ENCODE peak calls at places on chromosomes 12 and 14, in four cellular contexts. One of them, this sample, is unnamed.

GRCh38 chr14:63727231-63727735 is 582 bp downstream of the SGPP1 start:
- DNase-seq in H1: no peak
- DNase-seq in GM12878: no peak
- DNase-seq in HepG2: no peak
- DNase-seq in this sample: peak; percentile 32

GRCh38 chr14:48398675-48399282 is 723.4 kb upstream of the MDGA2 start:
- DNase-seq in H1: no peak
- DNase-seq in GM12878: no peak
- DNase-seq in HepG2: peak; percentile 16
- DNase-seq in this sample: peak; percentile 12

GRCh38 chr14:31122098-31122611 is 85.4 kb downstream of the HECTD1 start:
- DNase-seq in H1: no peak
- DNase-seq in GM12878: no peak
- DNase-seq in HepG2: no peak
- DNase-seq in this sample: no peak

GRCh38 chr12:117850048-117850447 is 118.7 kb downstream of the KSR2 start:
- DNase-seq in H1: peak; percentile 29
- DNase-seq in GM12878: no peak
- DNase-seq in HepG2: peak; percentile 63
- DNase-seq in this sample: peak; percentile 64

GRCh38 chr14:81416233-81416927 is 16.3 kb upstream of the STON2 start:
- DNase-seq in H1: no peak
- DNase-seq in GM12878: no peak
- DNase-seq in HepG2: no peak
- DNase-seq in this sample: peak; percentile 62

GRCh38 chr12:131642101-131642540 is 68.8 kb upstream of the SFSWAP start:
- DNase-seq in H1: no peak
- DNase-seq in GM12878: peak; percentile 15
- DNase-seq in HepG2: peak; percentile 9
- DNase-seq in this sample: peak; percentile 91

GRCh38 chr14:59148334-59148900 is 40.0 kb upstream of the DAAM1 start:
- DNase-seq in H1: no peak
- DNase-seq in GM12878: no peak
- DNase-seq in HepG2: no peak
- DNase-seq in this sample: no peak

GRCh38 chr14:32512348-32512747 is 183.2 kb downstream of the AKAP6 start:
- DNase-seq in H1: no peak
- DNase-seq in GM12878: no peak
- DNase-seq in HepG2: no peak
- DNase-seq in this sample: no peak

GRCh38 chr14:70792939-70793338 is 16.4 kb downstream of the MAP3K9 start:
- DNase-seq in H1: no peak
- DNase-seq in GM12878: no peak
- DNase-seq in HepG2: no peak
- DNase-seq in this sample: no peak

GRCh38 chr12:93616584-93617101 is 44.2 kb downstream of the SOCS2 start:
- DNase-seq in H1: peak; percentile 80
- DNase-seq in GM12878: no peak
- DNase-seq in HepG2: no peak
- DNase-seq in this sample: no peak

GRCh38 chr14:64772394-64772950 is 68.2 kb downstream of the PLEKHG3 start:
- DNase-seq in H1: no peak
- DNase-seq in GM12878: no peak
- DNase-seq in HepG2: peak; percentile 19
- DNase-seq in this sample: no peak

GRCh38 chr12:46362895-46363581 is 9.5 kb downstream of the SLC38A2 start:
- DNase-seq in H1: no peak
- DNase-seq in GM12878: no peak
- DNase-seq in HepG2: no peak
- DNase-seq in this sample: no peak

GRCh38 chr12:124173692-124174091 is 121.2 kb upstream of the RFLNA start:
- DNase-seq in H1: no peak
- DNase-seq in GM12878: no peak
- DNase-seq in HepG2: no peak
- DNase-seq in this sample: no peak

GRCh38 chr12:47577213-47577612 is 128.6 kb downstream of the RPAP3 start:
- DNase-seq in H1: no peak
- DNase-seq in GM12878: no peak
- DNase-seq in HepG2: no peak
- DNase-seq in this sample: no peak

GRCh38 chr12:68951652-68952051 is 18.7 kb upstream of the CPM start:
- DNase-seq in H1: no peak
- DNase-seq in GM12878: no peak
- DNase-seq in HepG2: no peak
- DNase-seq in this sample: no peak

GRCh38 chr12:128942960-128943477 is 89.7 kb downstream of the GLT1D1 start:
- DNase-seq in H1: no peak
- DNase-seq in GM12878: no peak
- DNase-seq in HepG2: no peak
- DNase-seq in this sample: no peak

GRCh38 chr14:48970995-48971394 is 615.2 kb downstream of the RPS29 start:
- DNase-seq in H1: no peak
- DNase-seq in GM12878: no peak
- DNase-seq in HepG2: no peak
- DNase-seq in this sample: no peak

GRCh38 chr12:82904219-82904795 is 217.6 kb downstream of the TMTC2 start:
- DNase-seq in H1: no peak
- DNase-seq in GM12878: no peak
- DNase-seq in HepG2: no peak
- DNase-seq in this sample: no peak

GRCh38 chr14:86999076-86999475 is 993.9 kb downstream of the GALC start:
- DNase-seq in H1: no peak
- DNase-seq in GM12878: no peak
- DNase-seq in HepG2: no peak
- DNase-seq in this sample: no peak

GRCh38 chr12:80157640-80158039 is 58.3 kb downstream of the OTOGL start:
- DNase-seq in H1: no peak
- DNase-seq in GM12878: no peak
- DNase-seq in HepG2: no peak
- DNase-seq in this sample: no peak

GRCh38 chr14:65881642-65882041 is 469.1 kb downstream of the FUT8 start:
- DNase-seq in H1: no peak
- DNase-seq in GM12878: no peak
- DNase-seq in HepG2: no peak
- DNase-seq in this sample: no peak

GRCh38 chr14:73267474-73267873 is 30.2 kb downstream of the PAPLN start:
- DNase-seq in H1: no peak
- DNase-seq in GM12878: no peak
- DNase-seq in HepG2: no peak
- DNase-seq in this sample: peak; percentile 3

GRCh38 chr12:19925881-19926665 is 442.3 kb upstream of the PDE3A start:
- DNase-seq in H1: no peak
- DNase-seq in GM12878: no peak
- DNase-seq in HepG2: no peak
- DNase-seq in this sample: no peak

GRCh38 chr14:89360277-89360676 is 56.8 kb downstream of the FOXN3 start:
- DNase-seq in H1: no peak
- DNase-seq in GM12878: no peak
- DNase-seq in HepG2: no peak
- DNase-seq in this sample: no peak

GRCh38 chr14:92692822-92693226 is 55.6 kb downstream of the LGMN start:
- DNase-seq in H1: no peak
- DNase-seq in GM12878: no peak
- DNase-seq in HepG2: no peak
- DNase-seq in this sample: no peak

GRCh38 chr12:25051171-25051570 is 102.3 kb upstream of the BCAT1 start:
- DNase-seq in H1: no peak
- DNase-seq in GM12878: no peak
- DNase-seq in HepG2: no peak
- DNase-seq in this sample: no peak

GRCh38 chr12:90216815-90217214 is 508.2 kb upstream of the ATP2B1 start:
- DNase-seq in H1: no peak
- DNase-seq in GM12878: no peak
- DNase-seq in HepG2: no peak
- DNase-seq in this sample: no peak

GRCh38 chr14:32397871-32398640 is 69.0 kb downstream of the AKAP6 start:
- DNase-seq in H1: no peak
- DNase-seq in GM12878: no peak
- DNase-seq in HepG2: no peak
- DNase-seq in this sample: no peak

GRCh38 chr14:78319826-78320635 is 149.9 kb downstream of the NRXN3 start:
- DNase-seq in H1: no peak
- DNase-seq in GM12878: no peak
- DNase-seq in HepG2: no peak
- DNase-seq in this sample: peak; percentile 20

GRCh38 chr14:27391331-27391730 is 793.5 kb upstream of the NOVA1 start:
- DNase-seq in H1: no peak
- DNase-seq in GM12878: no peak
- DNase-seq in HepG2: no peak
- DNase-seq in this sample: no peak

GRCh38 chr14:94655169-94655710 is 43.0 kb downstream of the SERPINA3 start:
- DNase-seq in H1: no peak
- DNase-seq in GM12878: no peak
- DNase-seq in HepG2: no peak
- DNase-seq in this sample: no peak

GRCh38 chr14:96362071-96362964 is 823 bp downstream of the ATG2B start:
- DNase-seq in H1: no peak
- DNase-seq in GM12878: peak; percentile 31
- DNase-seq in HepG2: peak; percentile 69
- DNase-seq in this sample: peak; percentile 24

GRCh38 chr14:100399052-100399849 is 76.1 kb downstream of the SLC25A47 start:
- DNase-seq in H1: no peak
- DNase-seq in GM12878: no peak
- DNase-seq in HepG2: no peak
- DNase-seq in this sample: no peak

GRCh38 chr12:6336859-6337744 is 4.8 kb downstream of the TNFRSF1A start:
- DNase-seq in H1: no peak
- DNase-seq in GM12878: no peak
- DNase-seq in HepG2: no peak
- DNase-seq in this sample: peak; percentile 50
- TF ChIP-seq ZNF274 in H1: no peak
- TF ChIP-seq ZNF274 in GM12878: no peak
- TF ChIP-seq ZNF274 in HepG2: no peak
- TF ChIP-seq ZNF274 in this sample: no peak

DNA sequence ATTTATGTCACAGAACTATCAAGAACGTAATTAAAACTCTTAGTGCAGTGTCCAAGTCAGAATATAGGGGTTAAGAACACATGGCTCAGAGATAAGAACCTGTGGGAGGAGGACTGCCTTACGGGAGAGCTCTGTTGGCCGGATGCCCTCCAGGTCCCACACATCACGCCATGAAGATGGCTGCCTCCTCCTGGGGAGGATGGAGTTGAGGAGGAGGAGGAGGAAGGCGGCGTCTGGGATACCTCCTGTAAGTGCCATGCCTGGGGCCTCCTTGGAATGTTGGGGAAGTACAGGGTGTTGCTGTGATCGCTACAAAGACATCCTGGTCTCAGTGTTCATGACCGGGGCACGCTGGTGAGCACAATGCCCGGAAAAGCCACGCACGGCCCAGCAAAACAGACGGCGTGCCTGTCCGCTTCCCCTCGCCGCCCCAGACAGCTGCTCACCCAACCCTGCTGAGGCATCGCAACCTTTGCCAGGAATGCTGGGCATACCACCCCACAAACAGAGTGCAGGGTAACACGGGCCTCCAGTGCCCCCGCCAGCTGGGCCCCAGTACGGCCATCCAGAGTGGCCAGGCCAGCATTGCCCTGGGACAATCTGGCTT is 28.7 kb upstream of the CD9 start:
- DNase-seq in H1: no peak
- DNase-seq in GM12878: no peak
- DNase-seq in HepG2: no peak
- DNase-seq in this sample: peak; percentile 20
- TF ChIP-seq EP300 in H1: no peak
- TF ChIP-seq EP300 in GM12878: no peak
- TF ChIP-seq EP300 in HepG2: no peak
- TF ChIP-seq EP300 in this sample: no peak

GRCh38 chr14:54229136-54229535 is 167.7 kb upstream of the CDKN3 start:
- DNase-seq in H1: no peak
- DNase-seq in GM12878: no peak
- DNase-seq in HepG2: no peak
- DNase-seq in this sample: no peak

GRCh38 chr14:54225457-54225856 is 171.3 kb upstream of the CDKN3 start:
- DNase-seq in H1: no peak
- DNase-seq in GM12878: no peak
- DNase-seq in HepG2: no peak
- DNase-seq in this sample: no peak

GRCh38 chr14:54223978-54224377 is 172.8 kb upstream of the CDKN3 start:
- DNase-seq in H1: no peak
- DNase-seq in GM12878: no peak
- DNase-seq in HepG2: no peak
- DNase-seq in this sample: no peak

GRCh38 chr14:54226558-54226957 is 170.2 kb upstream of the CDKN3 start:
- DNase-seq in H1: no peak
- DNase-seq in GM12878: no peak
- DNase-seq in HepG2: no peak
- DNase-seq in this sample: no peak

DNA sequence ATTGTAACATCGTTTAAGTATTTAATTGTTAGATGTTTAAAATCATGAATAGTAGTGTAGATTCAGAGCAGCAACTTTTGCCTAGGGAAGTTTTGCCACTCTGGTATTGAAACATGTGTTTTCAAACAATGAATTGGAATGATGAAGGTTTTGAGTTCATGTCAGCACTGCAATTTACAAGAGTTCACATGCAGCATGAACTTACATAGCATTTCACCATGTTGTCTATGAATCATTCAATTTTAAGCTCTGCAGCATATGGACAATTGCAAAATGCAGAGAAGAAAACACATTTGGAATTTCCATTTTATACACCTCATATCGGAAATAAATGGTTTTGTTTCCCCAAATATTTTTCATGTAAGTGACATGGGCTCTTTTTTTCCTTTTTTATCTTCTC is 170.7 kb upstream of the CDKN3 start:
- DNase-seq in H1: no peak
- DNase-seq in GM12878: no peak
- DNase-seq in HepG2: no peak
- DNase-seq in this sample: no peak
- TF ChIP-seq ZNF274 in H1: no peak
- TF ChIP-seq ZNF274 in GM12878: no peak
- TF ChIP-seq ZNF274 in HepG2: no peak
- TF ChIP-seq ZNF274 in this sample: no peak

GRCh38 chr14:90409209-90409730 is 12.4 kb downstream of the CALM1 start:
- DNase-seq in H1: no peak
- DNase-seq in GM12878: no peak
- DNase-seq in HepG2: no peak
- DNase-seq in this sample: no peak
- TF ChIP-seq EP300 in H1: no peak
- TF ChIP-seq EP300 in GM12878: no peak
- TF ChIP-seq EP300 in HepG2: no peak
- TF ChIP-seq EP300 in this sample: no peak

GRCh38 chr14:61461808-61462275 is 140.5 kb downstream of the PRKCH start:
- DNase-seq in H1: no peak
- DNase-seq in GM12878: no peak
- DNase-seq in HepG2: peak; percentile 68
- DNase-seq in this sample: peak; percentile 51
- TF ChIP-seq ZNF274 in H1: no peak
- TF ChIP-seq ZNF274 in GM12878: no peak
- TF ChIP-seq ZNF274 in HepG2: no peak
- TF ChIP-seq ZNF274 in this sample: no peak

GRCh38 chr12:119667577-119668314 is at the start of gene PRKAB1:
- DNase-seq in H1: peak; percentile 97
- DNase-seq in GM12878: peak; percentile 89
- DNase-seq in HepG2: peak; percentile 96
- DNase-seq in this sample: peak; percentile 94
- TF ChIP-seq EP300 in H1: no peak
- TF ChIP-seq EP300 in GM12878: peak; percentile 36
- TF ChIP-seq EP300 in HepG2: no peak
- TF ChIP-seq EP300 in this sample: peak; percentile 78

GRCh38 chr14:41362134-41362533 is 244.5 kb upstream of the LRFN5 start:
- DNase-seq in H1: no peak
- DNase-seq in GM12878: no peak
- DNase-seq in HepG2: no peak
- DNase-seq in this sample: no peak
- TF ChIP-seq ZNF274 in H1: no peak
- TF ChIP-seq ZNF274 in GM12878: no peak
- TF ChIP-seq ZNF274 in HepG2: no peak
- TF ChIP-seq ZNF274 in this sample: no peak